ENCODE peak calls at places on chromosomes 5 and 9, in five cellular contexts. E is activated CD8-positive, alpha-beta T cell treated with anti-CD3 and anti-CD28 coated beads for 36 hours; X is GM12865; S is heart left ventricle; T is bronchial epithelial cell. V is an unnamed sample.

GRCh38 chr5:180860273-180860886 is 696 bp downstream of the ZFP62 start:
- DNase-seq in E (peak), X (peak), S (peak), T (peak), V (no peak)

GRCh38 chr5:178685386-178686059 is 44.9 kb downstream of the ZNF354A start:
- DNase-seq in E (no peak), X (no peak), S (no peak), T (no peak), V (no peak)

GRCh38 chr9:135010363-135010860 is 77.1 kb upstream of the OLFM1 start:
- DNase-seq in E (no peak), X (no peak), S (no peak), T (no peak), V (no peak)

GRCh38 chr5:116358911-116359418 is 215.7 kb downstream of the SEMA6A start:
- DNase-seq in E (no peak), X (peak), S (no peak), T (no peak), V (no peak)

GRCh38 chr5:171965740-171966139 is 40.7 kb downstream of the FBXW11 start:
- DNase-seq in E (peak), X (no peak), S (no peak), T (no peak), V (no peak)

GRCh38 chr5:180208435-180209081 is 453 bp downstream of the RASGEF1C start:
- DNase-seq in E (no peak), X (no peak), S (no peak), T (no peak), V (peak)

GRCh38 chr9:115116620-115117284 is 1.2 kb downstream of the TNC start:
- DNase-seq in E (no peak), X (no peak), S (no peak), T (no peak), V (no peak)

GRCh38 chr9:8907863-8908262 is 1108.3 kb upstream of the DMAC1 start:
- DNase-seq in E (no peak), X (no peak), S (no peak), T (peak), V (no peak)

GRCh38 chr9:38641985-38642864 is 21.8 kb upstream of the ANKRD18A start:
- DNase-seq in E (peak), X (peak), S (no peak), T (peak), V (peak)

GRCh38 chr5:145484195-145484594 is 350.9 kb downstream of the PRELID2 start:
- DNase-seq in E (no peak), X (no peak), S (no peak), T (peak), V (no peak)

GRCh38 chr9:107674937-107675277 is 185.3 kb upstream of the KLF4 start:
- DNase-seq in E (no peak), X (peak), S (peak), T (no peak), V (no peak)

GRCh38 chr9:100324594-100325200 is 28.0 kb downstream of the TEX10 start:
- DNase-seq in E (no peak), X (peak), S (no peak), T (peak), V (no peak)

GRCh38 chr5:27266184-27266583 is 227.8 kb upstream of the CDH9 start:
- DNase-seq in E (no peak), X (no peak), S (no peak), T (no peak), V (no peak)

GRCh38 chr5:153565822-153566221 is 75.4 kb downstream of the GRIA1 start:
- DNase-seq in E (no peak), X (no peak), S (no peak), T (peak), V (no peak)

GRCh38 chr9:81823672-81824554 is 104.3 kb upstream of the SPATA31D4 start:
- DNase-seq in E (no peak), X (no peak), S (no peak), T (peak), V (no peak)

GRCh38 chr9:106479679-106480078 is 383.3 kb upstream of the ZNF462 start:
- DNase-seq in E (no peak), X (no peak), S (no peak), T (peak), V (no peak)

GRCh38 chr9:78866228-78867132 is 569.6 kb downstream of the PSAT1 start:
- DNase-seq in E (no peak), X (no peak), S (no peak), T (peak), V (no peak)

GRCh38 chr5:159915913-159916840 is at the start of gene ADRA1B:
- DNase-seq in E (peak), X (peak), S (peak), T (no peak), V (peak)

GRCh38 chr9:20148416-20148815 is 359.6 kb upstream of the SLC24A2 start:
- DNase-seq in E (no peak), X (no peak), S (no peak), T (no peak), V (no peak)

GRCh38 chr9:12859704-12860251 is 85.0 kb downstream of the LURAP1L start:
- DNase-seq in E (no peak), X (no peak), S (no peak), T (peak), V (no peak)

GRCh38 chr5:108238936-108239887 is 142.7 kb downstream of the FBXL17 start:
- DNase-seq in E (no peak), X (no peak), S (no peak), T (peak), V (no peak)

GRCh38 chr5:151682240-151682639 is 4.5 kb downstream of the SPARC start:
- DNase-seq in E (no peak), X (no peak), S (no peak), T (no peak), V (no peak)

GRCh38 chr9:2418619-2419018 is 203.0 kb upstream of the VLDLR start:
- DNase-seq in E (no peak), X (no peak), S (no peak), T (peak), V (no peak)

GRCh38 chr5:139705655-139706587 is 57.8 kb downstream of the CXXC5 start:
- DNase-seq in E (no peak), X (no peak), S (no peak), T (no peak), V (no peak)

GRCh38 chr9:95852059-95853032 is 23.1 kb upstream of the ERCC6L2 start:
- DNase-seq in E (peak), X (peak), S (no peak), T (peak), V (no peak)

GRCh38 chr5:144187699-144188294 is 17.1 kb downstream of the KCTD16 start:
- DNase-seq in E (peak), X (peak), S (peak), T (peak), V (no peak)

GRCh38 chr5:40441733-40442132 is 238.0 kb upstream of the PTGER4 start:
- DNase-seq in E (peak), X (no peak), S (no peak), T (no peak), V (no peak)

GRCh38 chr9:72972636-72973035 is 19.8 kb upstream of the ALDH1A1 start:
- DNase-seq in E (no peak), X (no peak), S (no peak), T (no peak), V (no peak)

GRCh38 chr5:99130081-99130480 is 201.3 kb upstream of the CHD1 start:
- DNase-seq in E (no peak), X (no peak), S (no peak), T (no peak), V (no peak)

GRCh38 chr5:109945097-109945678 is 255.5 kb downstream of the MAN2A1 start:
- DNase-seq in E (peak), X (peak), S (no peak), T (no peak), V (no peak)

GRCh38 chr9:125255781-125256391 is 5.7 kb upstream of the GAPVD1 start:
- DNase-seq in E (peak), X (no peak), S (no peak), T (no peak), V (no peak)

GRCh38 chr9:20551236-20551635 is 71.1 kb downstream of the MLLT3 start:
- DNase-seq in E (no peak), X (no peak), S (no peak), T (peak), V (no peak)

GRCh38 chr9:95641591-95641990 is 124.8 kb upstream of the PTCH1 start:
- DNase-seq in E (no peak), X (no peak), S (no peak), T (no peak), V (peak)

GRCh38 chr5:96638566-96638965 is 23.6 kb upstream of the CAST start:
- DNase-seq in E (no peak), X (no peak), S (no peak), T (no peak), V (no peak)

GRCh38 chr5:175715627-175716522 is 58.0 kb downstream of the HRH2 start:
- DNase-seq in E (no peak), X (no peak), S (no peak), T (no peak), V (no peak)

GRCh38 chr9:14313378-14313940 is 482 bp downstream of the NFIB start:
- DNase-seq in E (no peak), X (no peak), S (no peak), T (peak), V (no peak)

DNA sequence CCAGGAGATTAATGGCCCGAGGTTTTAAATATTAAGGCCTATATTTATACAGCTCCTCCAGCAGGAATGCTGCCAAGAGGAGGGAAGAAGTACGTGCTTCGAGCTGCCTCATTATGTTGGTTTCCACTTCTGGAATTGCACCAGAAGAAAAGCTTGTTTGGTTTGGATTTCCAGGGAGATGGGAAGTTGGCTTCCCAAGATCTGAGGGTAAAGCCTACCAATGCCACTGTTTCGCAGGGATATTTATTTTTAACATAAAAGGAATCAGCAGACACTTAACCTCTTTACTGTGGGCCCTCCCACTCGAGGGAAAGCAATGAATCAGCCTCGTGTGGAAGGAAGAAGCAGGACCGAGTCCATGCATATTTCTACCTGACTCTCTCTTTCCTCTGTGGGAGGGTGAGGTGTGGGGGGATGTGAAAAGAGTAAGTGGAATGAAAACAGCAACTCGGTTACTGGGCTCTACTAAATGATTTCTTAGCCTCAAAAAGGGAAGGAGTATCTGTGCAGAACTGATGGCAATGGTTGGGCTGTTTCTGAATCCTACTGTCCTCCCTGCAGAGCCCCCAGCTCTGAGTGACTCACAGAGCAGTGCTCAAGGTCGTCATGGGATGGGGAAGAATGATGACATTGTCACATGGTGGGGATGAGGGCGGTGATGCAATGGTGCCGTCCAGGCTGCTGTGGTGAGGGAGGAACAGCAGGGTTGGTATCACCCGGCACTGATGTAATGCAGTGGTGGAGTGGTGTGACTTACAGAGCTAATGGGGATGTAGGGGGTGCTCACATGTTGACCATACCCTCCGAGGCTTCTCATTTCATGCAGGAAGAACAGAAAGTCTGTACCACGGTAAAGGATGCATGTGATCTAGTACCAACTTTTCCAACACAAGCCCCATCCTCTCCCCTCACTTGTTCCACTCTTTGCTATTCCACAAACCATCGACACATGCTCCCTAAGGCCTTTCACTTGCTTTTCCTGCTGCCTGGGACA is 215.0 kb upstream of the PANK3 start:
- DNase-seq in E (peak), X (no peak), S (no peak), T (peak), V (no peak)
- TF ChIP-seq CTCF in E (no peak), X (no peak), S (no peak), T (no peak), V (no peak)

GRCh38 chr5:79200573-79201183 is 35.3 kb upstream of the JMY start:
- DNase-seq in E (peak), X (peak), S (no peak), T (no peak), V (no peak)
- TF ChIP-seq CTCF in E (no peak), X (peak), S (peak), T (peak), V (peak)

DNA sequence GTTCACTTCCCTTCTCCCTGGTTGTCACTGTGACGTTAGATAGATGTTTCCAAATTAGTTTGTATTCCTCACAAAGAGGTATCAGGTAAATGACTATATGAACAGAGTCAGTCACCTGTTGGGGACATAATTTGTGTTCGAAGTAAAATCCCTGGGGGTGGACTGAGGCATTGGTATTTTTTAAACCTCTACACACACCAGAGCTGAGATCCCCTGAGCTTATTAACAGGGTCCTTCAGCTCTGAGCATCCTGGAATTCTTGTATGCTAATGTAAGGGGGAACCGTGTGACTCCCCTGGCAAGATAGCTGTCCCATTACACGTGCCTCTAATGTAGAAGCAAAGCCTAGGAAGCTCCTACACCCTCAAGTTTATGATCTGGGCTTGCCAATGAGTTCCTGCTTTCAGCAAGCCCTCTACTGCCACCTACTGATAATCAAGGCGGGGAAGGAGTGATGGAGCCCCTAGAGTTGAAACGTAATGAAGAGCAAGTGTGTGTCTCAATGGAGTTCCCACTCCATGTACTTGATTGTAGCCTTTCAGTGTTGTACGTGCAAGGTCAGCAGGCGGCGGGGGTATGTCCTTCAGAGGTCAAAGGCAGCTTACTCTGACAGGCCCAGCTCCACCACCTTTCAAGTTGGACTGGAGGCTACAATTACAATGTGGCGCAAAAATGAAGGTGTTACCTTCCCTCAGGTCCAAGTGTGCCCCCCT is 14.4 kb downstream of the PRKACG start:
- DNase-seq in E (peak), X (peak), S (peak), T (peak), V (no peak)
- TF ChIP-seq CTCF in E (peak), X (peak), S (peak), T (peak), V (peak)

GRCh38 chr5:104452554-104452953 is 890.0 kb upstream of the NUDT12 start:
- DNase-seq in E (no peak), X (no peak), S (no peak), T (no peak), V (no peak)
- TF ChIP-seq CTCF in E (no peak), X (no peak), S (no peak), T (no peak), V (no peak)

GRCh38 chr9:133658442-133659431 is 22.6 kb downstream of the DBH start:
- DNase-seq in E (peak), X (no peak), S (peak), T (peak), V (no peak)

GRCh38 chr9:133655701-133656100 is 19.5 kb downstream of the DBH start:
- DNase-seq in E (no peak), X (no peak), S (no peak), T (no peak), V (no peak)

GRCh38 chr9:133657120-133657661 is 21.0 kb downstream of the DBH start:
- DNase-seq in E (no peak), X (no peak), S (no peak), T (no peak), V (no peak)

GRCh38 chr9:133654736-133655657 is 18.8 kb downstream of the DBH start:
- DNase-seq in E (no peak), X (no peak), S (no peak), T (no peak), V (no peak)

DNA sequence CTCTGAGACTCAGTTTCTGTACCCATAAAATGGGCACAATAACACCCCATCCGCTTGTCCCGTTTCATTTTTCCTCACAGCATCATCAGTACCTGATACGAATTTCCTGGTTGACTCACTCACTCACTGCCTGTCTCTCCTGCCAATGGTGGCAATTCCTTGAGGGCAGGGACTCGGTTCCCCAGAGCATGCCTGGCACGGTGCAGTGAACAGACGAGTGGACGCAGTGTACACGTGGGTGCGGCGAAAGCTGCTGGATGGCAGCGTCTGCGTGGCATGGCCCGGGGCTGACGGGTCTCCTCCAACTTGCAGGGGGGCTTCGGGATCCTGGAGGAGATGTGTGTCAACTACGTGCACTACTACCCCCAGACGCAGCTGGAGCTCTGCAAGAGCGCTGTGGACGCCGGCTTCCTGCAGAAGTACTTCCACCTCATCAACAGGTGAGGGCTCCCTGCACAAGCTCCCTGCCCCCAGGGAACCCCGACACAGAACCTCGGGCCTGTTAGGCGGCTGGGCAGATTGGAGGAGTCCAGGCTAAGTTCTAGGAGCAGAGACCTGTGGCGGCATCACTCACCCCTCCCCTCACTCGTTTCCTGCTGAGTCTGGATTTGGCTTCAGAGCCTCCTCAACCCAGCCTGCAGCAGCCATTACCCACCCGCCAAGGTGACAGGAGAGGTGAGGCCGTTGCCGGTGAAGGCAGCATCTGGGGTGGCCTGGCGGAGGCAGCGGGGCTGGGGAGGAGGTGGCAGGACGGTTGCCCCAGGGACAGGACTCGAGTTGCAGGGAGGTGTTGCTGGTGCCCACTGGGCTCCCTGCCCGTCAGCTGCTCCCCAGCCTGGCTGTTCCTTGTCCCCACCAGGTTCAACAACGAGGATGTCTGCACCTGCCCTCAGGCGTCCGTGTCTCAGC is 20.3 kb downstream of the DBH start:
- DNase-seq in E (peak), X (peak), S (no peak), T (no peak), V (no peak)
- TF ChIP-seq CTCF in E (peak), X (no peak), S (no peak), T (no peak), V (no peak)

V was measured in osteocyte.